ENCODE peak calls at places on chromosomes 3 and 15, in nine cellular contexts. One of them, this sample, is unnamed.

GRCh38 chr15:84862214-84862975 is 22.1 kb upstream of the SLC28A1 start:
- DNase-seq in GM12878: no peak
- DNase-seq in HepG2: peak
- DNase-seq in adrenal gland: no peak
- DNase-seq in uterus: no peak
- DNase-seq in H54: no peak
- DNase-seq in body of pancreas: no peak
- DNase-seq in ovary: no peak
- DNase-seq in upper lobe of left lung: no peak
- DNase-seq in this sample: no peak

GRCh38 chr15:101162701-101163483 is 89.0 kb downstream of the CHSY1 start:
- DNase-seq in uterus: no peak
- DNase-seq in H54: no peak
- DNase-seq in HepG2: no peak
- DNase-seq in upper lobe of left lung: no peak
- DNase-seq in body of pancreas: peak
- DNase-seq in adrenal gland: no peak
- DNase-seq in GM12878: no peak
- DNase-seq in ovary: no peak
- DNase-seq in this sample: no peak

GRCh38 chr3:55721716-55722484 is 234.8 kb upstream of the WNT5A start:
- DNase-seq in GM12878: no peak
- DNase-seq in ovary: peak
- DNase-seq in upper lobe of left lung: no peak
- DNase-seq in H54: no peak
- DNase-seq in adrenal gland: peak
- DNase-seq in body of pancreas: peak
- DNase-seq in uterus: peak
- DNase-seq in HepG2: no peak
- DNase-seq in this sample: no peak

GRCh38 chr3:126100688-126101301 is 16.9 kb upstream of the SLC41A3 start:
- DNase-seq in ovary: no peak
- DNase-seq in HepG2: no peak
- DNase-seq in adrenal gland: peak
- DNase-seq in H54: no peak
- DNase-seq in uterus: no peak
- DNase-seq in GM12878: peak
- DNase-seq in upper lobe of left lung: no peak
- DNase-seq in body of pancreas: no peak
- DNase-seq in this sample: no peak

GRCh38 chr3:142028174-142028833 is 121.0 kb downstream of the TFDP2 start:
- DNase-seq in HepG2: no peak
- DNase-seq in GM12878: peak
- DNase-seq in upper lobe of left lung: no peak
- DNase-seq in ovary: no peak
- DNase-seq in adrenal gland: peak
- DNase-seq in uterus: no peak
- DNase-seq in body of pancreas: peak
- DNase-seq in H54: peak
- DNase-seq in this sample: no peak

GRCh38 chr15:99399612-99400011 is 148.3 kb downstream of the LRRC28 start:
- DNase-seq in adrenal gland: no peak
- DNase-seq in uterus: no peak
- DNase-seq in ovary: no peak
- DNase-seq in body of pancreas: no peak
- DNase-seq in H54: no peak
- DNase-seq in HepG2: no peak
- DNase-seq in GM12878: no peak
- DNase-seq in upper lobe of left lung: no peak
- DNase-seq in this sample: no peak

GRCh38 chr15:36675008-36675407 is 95.6 kb downstream of the CDIN1 start:
- DNase-seq in ovary: no peak
- DNase-seq in H54: no peak
- DNase-seq in body of pancreas: no peak
- DNase-seq in upper lobe of left lung: no peak
- DNase-seq in uterus: no peak
- DNase-seq in HepG2: no peak
- DNase-seq in adrenal gland: no peak
- DNase-seq in GM12878: no peak
- DNase-seq in this sample: no peak

GRCh38 chr3:16658004-16658932 is 53.0 kb upstream of the DAZL start:
- DNase-seq in upper lobe of left lung: no peak
- DNase-seq in GM12878: no peak
- DNase-seq in ovary: no peak
- DNase-seq in adrenal gland: no peak
- DNase-seq in H54: no peak
- DNase-seq in uterus: no peak
- DNase-seq in body of pancreas: no peak
- DNase-seq in HepG2: no peak
- DNase-seq in this sample: no peak

GRCh38 chr3:134810850-134811249 is 15.8 kb downstream of the EPHB1 start:
- DNase-seq in body of pancreas: no peak
- DNase-seq in H54: no peak
- DNase-seq in ovary: no peak
- DNase-seq in uterus: no peak
- DNase-seq in adrenal gland: no peak
- DNase-seq in upper lobe of left lung: no peak
- DNase-seq in GM12878: no peak
- DNase-seq in HepG2: no peak
- DNase-seq in this sample: no peak

GRCh38 chr3:126412841-126413692 is 18.4 kb downstream of the CFAP100 start:
- DNase-seq in HepG2: no peak
- DNase-seq in adrenal gland: no peak
- DNase-seq in H54: no peak
- DNase-seq in upper lobe of left lung: no peak
- DNase-seq in GM12878: no peak
- DNase-seq in uterus: no peak
- DNase-seq in body of pancreas: no peak
- DNase-seq in ovary: no peak
- DNase-seq in this sample: no peak

GRCh38 chr15:100665570-100665969 is 63.2 kb downstream of the ASB7 start:
- DNase-seq in adrenal gland: no peak
- DNase-seq in upper lobe of left lung: no peak
- DNase-seq in HepG2: no peak
- DNase-seq in body of pancreas: no peak
- DNase-seq in uterus: no peak
- DNase-seq in GM12878: no peak
- DNase-seq in H54: no peak
- DNase-seq in ovary: no peak
- DNase-seq in this sample: no peak

GRCh38 chr15:79455361-79455760 is 23.2 kb downstream of the MINAR1 start:
- DNase-seq in body of pancreas: no peak
- DNase-seq in adrenal gland: no peak
- DNase-seq in HepG2: no peak
- DNase-seq in ovary: no peak
- DNase-seq in uterus: no peak
- DNase-seq in GM12878: no peak
- DNase-seq in H54: no peak
- DNase-seq in upper lobe of left lung: no peak
- DNase-seq in this sample: no peak

GRCh38 chr3:157201648-157202278 is 41.8 kb upstream of the CCNL1 start:
- DNase-seq in HepG2: peak
- DNase-seq in ovary: no peak
- DNase-seq in body of pancreas: no peak
- DNase-seq in upper lobe of left lung: no peak
- DNase-seq in GM12878: no peak
- DNase-seq in adrenal gland: no peak
- DNase-seq in uterus: no peak
- DNase-seq in H54: no peak
- DNase-seq in this sample: no peak

GRCh38 chr3:186413615-186414415 is 51.8 kb upstream of the DGKG start:
- DNase-seq in H54: peak
- DNase-seq in uterus: peak
- DNase-seq in HepG2: no peak
- DNase-seq in GM12878: peak
- DNase-seq in ovary: peak
- DNase-seq in upper lobe of left lung: no peak
- DNase-seq in adrenal gland: peak
- DNase-seq in body of pancreas: peak
- DNase-seq in this sample: peak

GRCh38 chr15:69666921-69667811 is 214.5 kb downstream of the RPLP1 start:
- DNase-seq in body of pancreas: no peak
- DNase-seq in upper lobe of left lung: peak
- DNase-seq in GM12878: peak
- DNase-seq in ovary: no peak
- DNase-seq in HepG2: no peak
- DNase-seq in H54: no peak
- DNase-seq in adrenal gland: peak
- DNase-seq in uterus: no peak
- DNase-seq in this sample: no peak

GRCh38 chr3:189727898-189728297 is 96.7 kb downstream of the TP63 start:
- DNase-seq in H54: no peak
- DNase-seq in ovary: no peak
- DNase-seq in uterus: no peak
- DNase-seq in HepG2: no peak
- DNase-seq in upper lobe of left lung: no peak
- DNase-seq in adrenal gland: no peak
- DNase-seq in GM12878: no peak
- DNase-seq in body of pancreas: no peak
- DNase-seq in this sample: no peak

GRCh38 chr3:187518616-187519015 is 150.4 kb downstream of the RTP4 start:
- DNase-seq in adrenal gland: no peak
- DNase-seq in GM12878: no peak
- DNase-seq in HepG2: no peak
- DNase-seq in H54: no peak
- DNase-seq in body of pancreas: no peak
- DNase-seq in uterus: no peak
- DNase-seq in ovary: no peak
- DNase-seq in upper lobe of left lung: no peak
- DNase-seq in this sample: no peak

GRCh38 chr15:70133781-70134180 is 36.1 kb upstream of the TLE3 start:
- DNase-seq in adrenal gland: no peak
- DNase-seq in ovary: no peak
- DNase-seq in GM12878: no peak
- DNase-seq in H54: no peak
- DNase-seq in uterus: no peak
- DNase-seq in upper lobe of left lung: no peak
- DNase-seq in body of pancreas: no peak
- DNase-seq in HepG2: no peak
- DNase-seq in this sample: no peak

GRCh38 chr3:197327701-197328100 is 29.3 kb upstream of the DLG1 start:
- DNase-seq in H54: no peak
- DNase-seq in ovary: no peak
- DNase-seq in body of pancreas: no peak
- DNase-seq in adrenal gland: no peak
- DNase-seq in upper lobe of left lung: no peak
- DNase-seq in GM12878: no peak
- DNase-seq in uterus: no peak
- DNase-seq in HepG2: no peak
- DNase-seq in this sample: no peak

GRCh38 chr3:99484871-99485270 is 153.5 kb upstream of the COL8A1 start:
- DNase-seq in H54: no peak
- DNase-seq in ovary: no peak
- DNase-seq in adrenal gland: no peak
- DNase-seq in HepG2: no peak
- DNase-seq in body of pancreas: no peak
- DNase-seq in uterus: no peak
- DNase-seq in upper lobe of left lung: no peak
- DNase-seq in GM12878: no peak
- DNase-seq in this sample: no peak

DNA sequence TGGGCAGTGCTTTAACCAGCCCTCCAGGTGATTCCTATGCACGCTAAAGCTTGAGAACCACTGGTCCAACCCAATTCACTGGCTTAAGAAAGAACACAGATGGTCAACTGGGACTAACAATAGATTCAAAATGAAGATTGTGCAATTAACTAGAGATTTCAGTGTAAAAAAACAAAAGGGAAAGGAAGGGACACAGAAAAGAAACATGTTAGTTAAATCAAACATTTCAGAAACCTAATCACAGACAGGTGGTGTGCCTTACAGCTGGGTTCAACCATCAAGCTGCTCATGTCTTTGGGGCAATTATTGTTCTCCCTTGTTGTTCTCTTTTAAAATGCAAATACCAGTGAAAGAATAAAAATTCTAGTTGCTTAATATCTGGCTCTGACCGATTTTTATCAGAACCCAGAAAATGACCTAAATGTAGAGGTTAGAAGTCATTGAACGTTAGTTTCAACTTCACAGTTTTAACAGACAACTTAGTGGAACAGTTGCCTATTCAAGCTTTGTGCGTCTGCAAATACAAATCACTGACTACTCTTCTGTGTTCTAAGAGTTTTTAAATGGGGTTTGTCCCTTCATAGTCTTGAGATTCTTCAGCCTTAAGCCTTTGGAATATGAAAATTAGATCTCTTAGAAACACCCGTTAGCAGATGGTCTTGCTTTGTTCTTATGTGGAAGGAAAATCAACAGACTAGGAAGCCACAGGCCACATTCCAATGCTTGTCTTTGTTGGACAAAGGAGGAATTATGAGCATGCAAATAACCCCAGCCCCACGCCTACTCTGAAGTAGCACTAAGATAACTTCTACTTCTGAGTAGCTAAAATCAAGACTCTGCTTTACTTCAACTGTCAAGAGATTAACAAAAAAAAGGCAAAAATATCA is 223.5 kb downstream of the ATP8B4 start:
- DNase-seq in adrenal gland: no peak
- DNase-seq in H54: no peak
- DNase-seq in HepG2: no peak
- DNase-seq in body of pancreas: no peak
- DNase-seq in GM12878: no peak
- DNase-seq in upper lobe of left lung: no peak
- DNase-seq in uterus: no peak
- DNase-seq in ovary: no peak
- DNase-seq in this sample: no peak
- TF ChIP-seq POLR2A in adrenal gland: no peak
- TF ChIP-seq POLR2A in H54: no peak
- TF ChIP-seq POLR2A in HepG2: no peak
- TF ChIP-seq POLR2A in body of pancreas: no peak
- TF ChIP-seq POLR2A in GM12878: no peak
- TF ChIP-seq POLR2A in upper lobe of left lung: no peak
- TF ChIP-seq POLR2A in uterus: no peak
- TF ChIP-seq POLR2A in ovary: no peak
- TF ChIP-seq POLR2A in this sample: no peak

GRCh38 chr3:50567386-50568182 is at the start of gene C3orf18:
- DNase-seq in uterus: peak
- DNase-seq in adrenal gland: peak
- DNase-seq in ovary: peak
- DNase-seq in HepG2: peak
- DNase-seq in upper lobe of left lung: peak
- DNase-seq in H54: peak
- DNase-seq in GM12878: peak
- DNase-seq in body of pancreas: peak
- DNase-seq in this sample: peak
- TF ChIP-seq POLR2A in uterus: peak
- TF ChIP-seq POLR2A in adrenal gland: peak
- TF ChIP-seq POLR2A in ovary: no peak
- TF ChIP-seq POLR2A in HepG2: no peak
- TF ChIP-seq POLR2A in upper lobe of left lung: no peak
- TF ChIP-seq POLR2A in H54: peak
- TF ChIP-seq POLR2A in GM12878: peak
- TF ChIP-seq POLR2A in body of pancreas: no peak
- TF ChIP-seq POLR2A in this sample: peak

GRCh38 chr3:65902304-65902793 is 136.4 kb downstream of the MAGI1 start:
- DNase-seq in uterus: no peak
- DNase-seq in body of pancreas: peak
- DNase-seq in HepG2: no peak
- DNase-seq in adrenal gland: no peak
- DNase-seq in ovary: no peak
- DNase-seq in H54: no peak
- DNase-seq in GM12878: no peak
- DNase-seq in upper lobe of left lung: no peak
- DNase-seq in this sample: no peak
- TF ChIP-seq POLR2A in uterus: no peak
- TF ChIP-seq POLR2A in body of pancreas: no peak
- TF ChIP-seq POLR2A in HepG2: no peak
- TF ChIP-seq POLR2A in adrenal gland: no peak
- TF ChIP-seq POLR2A in ovary: no peak
- TF ChIP-seq POLR2A in H54: no peak
- TF ChIP-seq POLR2A in GM12878: no peak
- TF ChIP-seq POLR2A in upper lobe of left lung: no peak
- TF ChIP-seq POLR2A in this sample: no peak

GRCh38 chr3:170180952-170181876 is at the start of gene PHC3:
- DNase-seq in HepG2: peak
- DNase-seq in uterus: peak
- DNase-seq in adrenal gland: peak
- DNase-seq in GM12878: peak
- DNase-seq in ovary: peak
- DNase-seq in upper lobe of left lung: peak
- DNase-seq in body of pancreas: peak
- DNase-seq in H54: peak
- DNase-seq in this sample: peak
- TF ChIP-seq POLR2A in HepG2: peak
- TF ChIP-seq POLR2A in uterus: peak
- TF ChIP-seq POLR2A in adrenal gland: peak
- TF ChIP-seq POLR2A in GM12878: peak
- TF ChIP-seq POLR2A in ovary: peak
- TF ChIP-seq POLR2A in upper lobe of left lung: peak
- TF ChIP-seq POLR2A in body of pancreas: peak
- TF ChIP-seq POLR2A in H54: peak
- TF ChIP-seq POLR2A in this sample: peak